ENCODE peak calls at places on chromosomes 1 and 21, in six cellular contexts. U, Y, O, L, G and V are unnamed samples.

GRCh38 chr1:108691128-108691885 is 803 bp upstream of the PRPF38B start:
- ATAC-seq in O (peak), L (peak), G (peak), Y (peak), U (peak), V (peak)

GRCh38 chr1:97159342-97159741 is 437.8 kb downstream of the PTBP2 start:
- ATAC-seq in U (no peak), O (no peak), Y (no peak), G (peak), L (no peak), V (no peak)

GRCh38 chr1:236099622-236100021 is 34.7 kb upstream of the NID1 start:
- ATAC-seq in L (no peak), U (no peak), O (no peak), G (no peak), Y (no peak), V (no peak)

GRCh38 chr1:15178571-15179484 is 25.3 kb downstream of the TMEM51 start:
- ATAC-seq in U (peak), O (no peak), L (peak), G (no peak), Y (peak), V (peak)

GRCh38 chr1:221868894-221869293 is 127.0 kb upstream of the DUSP10 start:
- ATAC-seq in G (no peak), L (no peak), Y (no peak), O (no peak), U (peak), V (no peak)

GRCh38 chr1:6909857-6910256 is 124.6 kb downstream of the CAMTA1 start:
- ATAC-seq in Y (no peak), U (no peak), O (no peak), G (no peak), L (peak), V (no peak)

GRCh38 chr1:207462535-207462934 is 8.4 kb downstream of the CR2 start:
- ATAC-seq in U (no peak), G (no peak), L (no peak), Y (no peak), O (no peak), V (no peak)

GRCh38 chr1:179264506-179264905 is 29.1 kb upstream of the SOAT1 start:
- ATAC-seq in L (no peak), O (no peak), G (no peak), Y (no peak), U (no peak), V (no peak)

GRCh38 chr1:41894101-41894620 is 24.6 kb downstream of the HIVEP3 start:
- ATAC-seq in L (no peak), O (no peak), Y (no peak), G (no peak), U (no peak), V (no peak)

GRCh38 chr1:74396462-74396861 is 115.9 kb downstream of the LRRC53 start:
- ATAC-seq in U (no peak), Y (no peak), O (no peak), L (no peak), G (no peak), V (no peak)

GRCh38 chr1:232472485-232473041 is 157.4 kb downstream of the SIPA1L2 start:
- ATAC-seq in U (no peak), O (no peak), G (no peak), Y (no peak), L (no peak), V (no peak)

GRCh38 chr1:10724948-10725852 is 71.2 kb downstream of the CASZ1 start:
- ATAC-seq in L (no peak), Y (peak), G (no peak), O (no peak), U (no peak), V (peak)

GRCh38 chr1:196196486-196196885 is 411.8 kb downstream of the KCNT2 start:
- ATAC-seq in G (no peak), Y (no peak), U (no peak), O (no peak), L (no peak), V (no peak)

GRCh38 chr1:157154291-157154690 is 16.1 kb upstream of the ETV3 start:
- ATAC-seq in Y (no peak), L (peak), U (no peak), O (no peak), G (no peak), V (no peak)

GRCh38 chr1:157154940-157155514 is 16.8 kb upstream of the ETV3 start:
- ATAC-seq in O (peak), Y (peak), L (peak), G (peak), U (peak), V (peak)

GRCh38 chr1:157153743-157154142 is 15.5 kb upstream of the ETV3 start:
- ATAC-seq in L (no peak), O (no peak), U (no peak), Y (no peak), G (no peak), V (no peak)

GRCh38 chr1:157156058-157156541 is 17.9 kb upstream of the ETV3 start:
- ATAC-seq in Y (peak), L (peak), O (peak), U (peak), G (peak), V (peak)

GRCh38 chr1:157155658-157156057 is 17.5 kb upstream of the ETV3 start:
- ATAC-seq in Y (no peak), U (peak), G (peak), O (peak), L (peak), V (peak)
- TF ChIP-seq EP300 in Y (no peak), U (no peak), G (no peak), O (no peak), L (no peak), V (no peak)

DNA sequence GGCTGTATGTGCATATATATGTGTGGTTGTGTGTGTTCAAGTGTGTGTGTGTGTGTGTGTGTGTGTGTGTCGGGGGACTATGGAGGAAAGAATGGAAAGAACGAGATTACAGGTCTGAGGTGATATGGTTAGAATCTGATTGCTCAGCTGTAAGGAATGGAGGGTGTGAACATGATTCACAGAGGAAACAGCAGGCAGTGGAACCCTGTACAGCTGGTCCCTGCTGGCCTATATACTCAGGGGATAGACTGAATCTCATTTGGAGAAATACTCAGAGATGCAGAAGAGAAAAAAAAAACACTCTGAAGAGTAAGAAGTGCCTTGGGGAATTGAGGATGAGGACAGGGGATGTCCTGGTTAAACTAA is 180.1 kb upstream of the ESRRG start:
- ATAC-seq in G (no peak), O (no peak), L (peak), Y (no peak), U (no peak), V (no peak)
- H3K27ac ChIP-seq in G (no peak), O (no peak), L (no peak), Y (no peak), U (no peak), V (no peak)

GRCh38 chr21:30842990-30843389 is 13.4 kb upstream of the KRTAP7-1 start:
- ATAC-seq in L (no peak), Y (no peak), U (no peak), G (no peak), O (no peak), V (no peak)

GRCh38 chr21:30838536-30838935 is 9.0 kb upstream of the KRTAP7-1 start:
- ATAC-seq in Y (no peak), G (no peak), L (no peak), O (no peak), U (no peak), V (no peak)

GRCh38 chr21:30839304-30839703 is 9.7 kb upstream of the KRTAP7-1 start:
- ATAC-seq in G (peak), L (peak), U (no peak), Y (no peak), O (no peak), V (no peak)
- TF ChIP-seq CTCF in G (peak), L (peak), U (no peak), Y (no peak), O (peak), V (no peak)

GRCh38 chr1:52145137-52145536 is 3.2 kb downstream of the ZFYVE9 start:
- ATAC-seq in U (no peak), G (no peak), O (no peak), L (no peak), Y (no peak), V (no peak)

GRCh38 chr1:52140633-52141512 is 1.0 kb upstream of the ZFYVE9 start:
- ATAC-seq in U (no peak), Y (no peak), O (no peak), L (no peak), G (no peak), V (no peak)

GRCh38 chr1:52139817-52140540 is 1.9 kb upstream of the ZFYVE9 start:
- ATAC-seq in Y (no peak), O (no peak), L (no peak), U (no peak), G (peak), V (no peak)

GRCh38 chr1:52142220-52143153 is 598 bp downstream of the ZFYVE9 start:
- ATAC-seq in O (peak), G (peak), L (peak), Y (peak), U (peak), V (peak)

GRCh38 chr1:52141513-52142219 is at the start of gene ZFYVE9:
- ATAC-seq in L (peak), Y (peak), G (peak), U (peak), O (peak), V (peak)
- TF ChIP-seq EP300 in L (no peak), Y (no peak), G (no peak), U (no peak), O (no peak), V (no peak)